ENCODE peak calls at places on chromosomes 7 and 10, in four cellular contexts. J, T, X and Y are unnamed samples.

GRCh38 chr7:92259062-92259461 is 13.3 kb downstream of the ANKIB1 start:
- DNase-seq in X (no peak), J (no peak), T (no peak), Y (no peak)

GRCh38 chr10:27679369-27679897 is 66.2 kb downstream of the MKX start:
- DNase-seq in J (no peak), X (no peak), T (no peak), Y (no peak)

GRCh38 chr7:77538186-77538907 is 1.3 kb downstream of the PTPN12 start:
- DNase-seq in T (peak), X (peak), J (peak), Y (peak)

GRCh38 chr10:100742936-100743335 is 2.4 kb upstream of the PAX2 start:
- DNase-seq in X (no peak), T (no peak), J (no peak), Y (no peak)

GRCh38 chr10:124152139-124152780 is 58.9 kb upstream of the CHST15 start:
- DNase-seq in T (peak), X (no peak), J (no peak), Y (no peak)

GRCh38 chr7:51316666-51317581 is at the start of gene COBL:
- DNase-seq in J (peak), T (no peak), X (peak), Y (peak)

GRCh38 chr7:77831481-77831880 is 32.9 kb downstream of the PHTF2 start:
- DNase-seq in T (no peak), J (no peak), X (no peak), Y (no peak)

GRCh38 chr10:62853710-62854109 is 37.5 kb upstream of the EGR2 start:
- DNase-seq in J (no peak), X (no peak), T (no peak), Y (no peak)

GRCh38 chr10:59337254-59337653 is 25.1 kb downstream of the FAM13C start:
- DNase-seq in J (no peak), T (peak), X (no peak), Y (no peak)

GRCh38 chr10:30176776-30177533 is 117.6 kb upstream of the JCAD start:
- DNase-seq in X (no peak), T (no peak), J (no peak), Y (no peak)

GRCh38 chr10:124592736-124593430 is 131.3 kb downstream of the LHPP start:
- DNase-seq in X (no peak), T (no peak), J (no peak), Y (no peak)

GRCh38 chr7:148408307-148408706 is 182.3 kb upstream of the C7orf33 start:
- DNase-seq in T (no peak), J (no peak), X (no peak), Y (no peak)

GRCh38 chr7:47142169-47142866 is 439.6 kb downstream of the TNS3 start:
- DNase-seq in J (peak), X (no peak), T (no peak), Y (no peak)

GRCh38 chr10:13056461-13057077 is 43.4 kb upstream of the OPTN start:
- DNase-seq in X (peak), T (no peak), J (peak), Y (no peak)

GRCh38 chr7:92723205-92723604 is 113.2 kb downstream of the CDK6 start:
- DNase-seq in T (no peak), X (no peak), J (no peak), Y (no peak)

GRCh38 chr10:103736763-103737162 is 118.6 kb downstream of the SH3PXD2A start:
- DNase-seq in X (peak), J (peak), T (peak), Y (peak)

GRCh38 chr7:137801003-137801402 is 45.8 kb downstream of the DGKI start:
- DNase-seq in T (no peak), J (no peak), X (no peak), Y (no peak)

GRCh38 chr7:126700807-126701604 is 551.7 kb downstream of the GRM8 start:
- DNase-seq in T (peak), X (no peak), J (peak), Y (peak)

GRCh38 chr10:124998624-124999291 is 56.8 kb downstream of the ZRANB1 start:
- DNase-seq in X (no peak), J (no peak), T (no peak), Y (peak)

GRCh38 chr7:94170836-94171235 is 166.7 kb upstream of the BET1 start:
- DNase-seq in X (no peak), T (no peak), J (no peak), Y (no peak)

GRCh38 chr10:15370212-15370740 is 813 bp downstream of the FAM171A1 start:
- DNase-seq in T (no peak), J (peak), X (peak), Y (peak)

GRCh38 chr7:114761973-114762372 is 159.9 kb upstream of the MDFIC start:
- DNase-seq in X (no peak), T (no peak), J (no peak), Y (no peak)

GRCh38 chr10:73439605-73440298 is 6.4 kb upstream of the MSS51 start:
- DNase-seq in J (no peak), T (no peak), X (no peak), Y (no peak)

GRCh38 chr10:124978376-124978725 is 36.4 kb downstream of the ZRANB1 start:
- DNase-seq in J (no peak), T (no peak), X (no peak), Y (no peak)

GRCh38 chr7:139570119-139570518 is 46.6 kb downstream of the CLEC2L start:
- DNase-seq in T (no peak), J (no peak), X (no peak), Y (no peak)

GRCh38 chr10:130499541-130499940 is 363.4 kb downstream of the GLRX3 start:
- DNase-seq in X (no peak), T (no peak), J (no peak), Y (no peak)

GRCh38 chr7:101140339-101140699 is 13.4 kb downstream of the SERPINE1 start:
- DNase-seq in T (no peak), X (no peak), J (no peak), Y (no peak)

GRCh38 chr10:132703305-132704007 is 82.5 kb downstream of the NKX6-2 start:
- DNase-seq in T (no peak), X (no peak), J (no peak), Y (no peak)

GRCh38 chr10:60414877-60415585 is 25.4 kb upstream of the ANK3 start:
- DNase-seq in T (no peak), X (no peak), J (no peak), Y (no peak)

GRCh38 chr7:99313204-99313573 is 12.5 kb upstream of the ARPC1A start:
- DNase-seq in J (no peak), T (no peak), X (no peak), Y (no peak)

GRCh38 chr7:73623798-73624668 is at the start of gene MLXIPL:
- DNase-seq in J (peak), X (peak), T (peak), Y (peak)

GRCh38 chr7:17184805-17185689 is 113.4 kb upstream of the AHR start:
- DNase-seq in X (no peak), T (peak), J (no peak), Y (no peak)

GRCh38 chr10:121681982-121682687 is 83.9 kb upstream of the FGFR2 start:
- DNase-seq in T (no peak), J (no peak), X (no peak), Y (no peak)

GRCh38 chr10:114246679-114247305 is 7.7 kb downstream of the VWA2 start:
- DNase-seq in T (no peak), X (no peak), J (no peak), Y (no peak)

GRCh38 chr7:92695308-92696261 is 105.4 kb upstream of the FAM133B start:
- DNase-seq in X (peak), J (peak), T (peak), Y (peak)

GRCh38 chr10:96995851-96996250 is 163.8 kb downstream of the LCOR start:
- DNase-seq in T (no peak), X (no peak), J (no peak), Y (no peak)

GRCh38 chr10:72126184-72126871 is 38.0 kb upstream of the SPOCK2 start:
- DNase-seq in T (peak), J (peak), X (no peak), Y (no peak)

GRCh38 chr10:57260175-57260574 is 899.1 kb upstream of the ZWINT start:
- DNase-seq in T (no peak), J (no peak), X (no peak), Y (no peak)

GRCh38 chr10:117899181-117899683 is 147.5 kb downstream of the RAB11FIP2 start:
- DNase-seq in T (no peak), J (no peak), X (no peak), Y (no peak)
- TF ChIP-seq ELF4 in T (no peak), J (no peak), X (no peak), Y (no peak)

GRCh38 chr10:10017716-10018115 is 1000.0 kb upstream of the CELF2 start:
- DNase-seq in X (no peak), T (no peak), J (no peak), Y (no peak)
- TF ChIP-seq ELF4 in X (no peak), T (no peak), J (no peak), Y (no peak)

DNA sequence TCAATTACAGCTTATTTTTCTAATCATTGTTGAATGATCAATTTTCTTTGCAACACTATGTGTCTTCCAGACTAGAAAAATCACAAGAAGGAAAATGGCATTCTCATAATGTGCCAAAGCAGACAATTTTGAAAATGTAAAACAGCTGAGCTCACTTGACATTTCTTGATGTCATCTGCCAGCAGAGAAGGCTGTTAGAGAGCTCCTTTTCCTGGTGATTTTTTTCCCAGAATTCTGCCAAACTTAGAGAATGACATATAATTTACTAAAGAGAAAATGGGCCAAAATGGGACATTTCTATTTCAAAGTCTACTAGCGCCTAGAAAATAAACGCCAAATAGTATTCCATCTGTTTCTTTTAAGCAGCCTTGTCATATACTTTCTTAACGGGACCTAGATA is 88.9 kb upstream of the CSTF2T start:
- DNase-seq in J (no peak), X (no peak), T (no peak), Y (no peak)
- TF ChIP-seq ELF4 in J (no peak), X (no peak), T (no peak), Y (no peak)

GRCh38 chr10:31677198-31678138 is 251.2 kb downstream of the ARHGAP12 start:
- DNase-seq in J (no peak), X (no peak), T (no peak), Y (peak)

GRCh38 chr10:31679931-31680330 is 248.7 kb downstream of the ARHGAP12 start:
- DNase-seq in X (no peak), J (no peak), T (no peak), Y (no peak)

GRCh38 chr10:31675726-31676125 is 252.9 kb downstream of the ARHGAP12 start:
- DNase-seq in J (no peak), T (no peak), X (no peak), Y (no peak)

GRCh38 chr10:31678573-31679122 is 250.0 kb downstream of the ARHGAP12 start:
- DNase-seq in J (no peak), T (no peak), X (no peak), Y (no peak)

DNA sequence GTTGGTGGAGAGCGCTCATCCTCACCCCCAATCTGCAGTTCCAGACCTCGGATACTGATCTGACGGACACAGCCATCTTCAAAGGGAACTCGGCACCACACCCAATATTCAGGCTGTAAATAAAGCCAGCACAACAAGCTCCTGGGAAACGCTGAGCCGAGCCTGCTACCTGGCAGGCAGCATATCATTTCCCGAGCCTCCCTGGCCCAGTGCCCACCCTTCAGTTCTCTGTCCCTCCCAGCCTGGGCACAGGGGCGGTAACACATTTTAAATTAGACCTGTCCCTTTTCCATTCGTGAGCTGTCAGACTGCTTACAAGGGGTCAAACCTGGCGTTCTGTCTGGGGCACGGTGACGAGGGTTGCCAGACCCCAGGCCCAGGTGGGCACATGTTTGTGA is 250.5 kb downstream of the ARHGAP12 start:
- DNase-seq in T (no peak), J (no peak), X (no peak), Y (no peak)
- TF ChIP-seq ELF4 in T (no peak), J (no peak), X (no peak), Y (no peak)

DNA sequence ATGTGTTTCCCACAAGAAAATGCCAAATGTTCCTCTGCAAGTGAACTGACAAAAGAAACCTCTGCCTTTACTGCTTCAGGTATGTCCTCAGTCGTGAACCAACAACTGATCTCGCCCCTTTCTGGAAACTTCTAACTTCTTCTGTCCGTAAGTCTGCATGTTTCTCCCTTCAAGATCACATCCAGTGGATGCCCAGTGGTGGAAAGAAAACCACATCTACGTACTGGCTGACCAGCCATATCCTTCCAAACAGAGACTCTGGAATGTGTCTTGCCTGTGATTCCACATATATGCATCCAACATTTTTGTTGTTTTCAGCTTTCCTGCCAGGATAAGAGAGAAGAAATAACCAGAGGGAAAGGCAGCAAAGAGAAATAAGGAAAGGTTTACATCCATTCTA is 152.7 kb downstream of the GLI3 start:
- DNase-seq in T (no peak), X (no peak), J (no peak), Y (no peak)
- TF ChIP-seq ELF4 in T (no peak), X (no peak), J (no peak), Y (no peak)

GRCh38 chr7:80309971-80310549 is 175.4 kb downstream of the GNAI1 start:
- DNase-seq in X (no peak), T (no peak), J (no peak), Y (no peak)
- TF ChIP-seq ELF4 in X (no peak), T (no peak), J (no peak), Y (no peak)

DNA sequence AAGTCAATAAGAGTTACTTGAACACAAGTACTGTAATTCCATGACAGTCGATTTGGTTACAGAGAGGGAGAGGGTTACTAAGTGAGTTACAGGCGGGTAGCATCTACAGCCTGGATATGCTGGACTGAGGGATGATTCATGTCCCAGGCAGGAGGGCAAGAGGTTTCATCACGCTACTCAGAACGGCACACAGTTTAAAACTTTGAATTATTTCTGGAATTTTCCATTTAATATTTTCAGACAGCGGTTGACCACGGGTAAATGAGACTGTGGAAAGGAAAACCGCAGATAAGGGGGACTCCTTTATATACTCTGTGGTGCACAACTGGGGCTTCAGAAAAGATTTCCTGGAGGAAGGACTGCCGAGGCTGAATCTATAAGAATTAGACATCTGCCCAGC is 25.7 kb upstream of the LRRC4 start:
- DNase-seq in J (no peak), T (no peak), X (no peak), Y (no peak)
- TF ChIP-seq ELF4 in J (no peak), T (no peak), X (no peak), Y (no peak)

GRCh38 chr10:5958077-5958476 is 19.3 kb downstream of the IL15RA start:
- DNase-seq in J (no peak), X (no peak), T (no peak), Y (no peak)

GRCh38 chr10:5960070-5960972 is 17.0 kb downstream of the IL15RA start:
- DNase-seq in X (no peak), J (peak), T (no peak), Y (no peak)

GRCh38 chr10:5959116-5959515 is 18.2 kb downstream of the IL15RA start:
- DNase-seq in T (no peak), J (no peak), X (no peak), Y (no peak)

GRCh38 chr10:5959581-5960069 is 17.7 kb downstream of the IL15RA start:
- DNase-seq in J (no peak), T (no peak), X (no peak), Y (no peak)

GRCh38 chr10:5958680-5959079 is 18.7 kb downstream of the IL15RA start:
- DNase-seq in X (no peak), T (no peak), J (no peak), Y (no peak)
- TF ChIP-seq ELF4 in X (no peak), T (no peak), J (no peak), Y (no peak)

GRCh38 chr10:35006836-35007235 is 83.3 kb downstream of the CUL2 start:
- DNase-seq in J (no peak), T (no peak), X (no peak), Y (no peak)
- TF ChIP-seq ELF4 in J (no peak), T (no peak), X (no peak), Y (no peak)

GRCh38 chr7:3301831-3302618 is 973 bp downstream of the SDK1 start:
- DNase-seq in X (peak), J (no peak), T (peak), Y (peak)
- TF ChIP-seq ELF4 in X (no peak), J (no peak), T (no peak), Y (no peak)